ENCODE peak calls at places on chromosome 1, in seven cellular contexts. One of them, this sample, is unnamed.

GRCh38 chr1:24586970-24587820 is 31.3 kb downstream of the NCMAP start:
- DNase-seq in Calu3: peak
- DNase-seq in fibroblast of mammary gland: peak
- DNase-seq in heart left ventricle: no peak
- DNase-seq in activated CD8-positive, alpha-beta T cell treated with anti-CD3 and anti-CD28 coated beads for 36 hours: peak
- DNase-seq in MCF 10A: peak
- DNase-seq in tibial nerve: no peak
- DNase-seq in this sample: peak

GRCh38 chr1:3209201-3209600 is 140.2 kb downstream of the PRDM16 start:
- DNase-seq in Calu3: no peak
- DNase-seq in activated CD8-positive, alpha-beta T cell treated with anti-CD3 and anti-CD28 coated beads for 36 hours: no peak
- DNase-seq in fibroblast of mammary gland: no peak
- DNase-seq in heart left ventricle: no peak
- DNase-seq in tibial nerve: no peak
- DNase-seq in MCF 10A: no peak
- DNase-seq in this sample: no peak

GRCh38 chr1:42178249-42178648 is 13.7 kb upstream of the GUCA2A start:
- DNase-seq in fibroblast of mammary gland: no peak
- DNase-seq in tibial nerve: no peak
- DNase-seq in MCF 10A: no peak
- DNase-seq in Calu3: no peak
- DNase-seq in heart left ventricle: no peak
- DNase-seq in activated CD8-positive, alpha-beta T cell treated with anti-CD3 and anti-CD28 coated beads for 36 hours: no peak
- DNase-seq in this sample: no peak

GRCh38 chr1:218383051-218383450 is 37.9 kb downstream of the TGFB2 start:
- DNase-seq in Calu3: no peak
- DNase-seq in MCF 10A: peak
- DNase-seq in activated CD8-positive, alpha-beta T cell treated with anti-CD3 and anti-CD28 coated beads for 36 hours: no peak
- DNase-seq in heart left ventricle: no peak
- DNase-seq in fibroblast of mammary gland: no peak
- DNase-seq in tibial nerve: no peak
- DNase-seq in this sample: no peak

GRCh38 chr1:231776006-231776707 is 149.6 kb downstream of the DISC1 start:
- DNase-seq in Calu3: no peak
- DNase-seq in MCF 10A: no peak
- DNase-seq in heart left ventricle: no peak
- DNase-seq in activated CD8-positive, alpha-beta T cell treated with anti-CD3 and anti-CD28 coated beads for 36 hours: no peak
- DNase-seq in tibial nerve: no peak
- DNase-seq in fibroblast of mammary gland: peak
- DNase-seq in this sample: peak

GRCh38 chr1:72915581-72915980 is 633.2 kb upstream of the NEGR1 start:
- DNase-seq in MCF 10A: no peak
- DNase-seq in activated CD8-positive, alpha-beta T cell treated with anti-CD3 and anti-CD28 coated beads for 36 hours: no peak
- DNase-seq in tibial nerve: no peak
- DNase-seq in heart left ventricle: no peak
- DNase-seq in Calu3: no peak
- DNase-seq in fibroblast of mammary gland: no peak
- DNase-seq in this sample: no peak

GRCh38 chr1:65141394-65141793 is 6.6 kb upstream of the AK4 start:
- DNase-seq in Calu3: peak
- DNase-seq in fibroblast of mammary gland: peak
- DNase-seq in heart left ventricle: no peak
- DNase-seq in MCF 10A: peak
- DNase-seq in activated CD8-positive, alpha-beta T cell treated with anti-CD3 and anti-CD28 coated beads for 36 hours: no peak
- DNase-seq in tibial nerve: no peak
- DNase-seq in this sample: no peak

GRCh38 chr1:189787201-189787600 is 690.5 kb downstream of the BRINP3 start:
- DNase-seq in Calu3: no peak
- DNase-seq in fibroblast of mammary gland: no peak
- DNase-seq in activated CD8-positive, alpha-beta T cell treated with anti-CD3 and anti-CD28 coated beads for 36 hours: no peak
- DNase-seq in tibial nerve: no peak
- DNase-seq in heart left ventricle: no peak
- DNase-seq in MCF 10A: no peak
- DNase-seq in this sample: no peak

GRCh38 chr1:94048413-94049164 is 72.4 kb downstream of the ABCA4 start:
- DNase-seq in activated CD8-positive, alpha-beta T cell treated with anti-CD3 and anti-CD28 coated beads for 36 hours: no peak
- DNase-seq in fibroblast of mammary gland: no peak
- DNase-seq in tibial nerve: no peak
- DNase-seq in heart left ventricle: peak
- DNase-seq in Calu3: no peak
- DNase-seq in MCF 10A: no peak
- DNase-seq in this sample: peak

GRCh38 chr1:31661856-31662255 is 17.2 kb upstream of the PEF1 start:
- DNase-seq in fibroblast of mammary gland: no peak
- DNase-seq in Calu3: no peak
- DNase-seq in tibial nerve: no peak
- DNase-seq in activated CD8-positive, alpha-beta T cell treated with anti-CD3 and anti-CD28 coated beads for 36 hours: no peak
- DNase-seq in heart left ventricle: no peak
- DNase-seq in MCF 10A: no peak
- DNase-seq in this sample: no peak

GRCh38 chr1:217136895-217137205 is 413.6 kb upstream of the ESRRG start:
- DNase-seq in Calu3: no peak
- DNase-seq in MCF 10A: no peak
- DNase-seq in tibial nerve: no peak
- DNase-seq in heart left ventricle: no peak
- DNase-seq in activated CD8-positive, alpha-beta T cell treated with anti-CD3 and anti-CD28 coated beads for 36 hours: no peak
- DNase-seq in fibroblast of mammary gland: no peak
- DNase-seq in this sample: no peak

GRCh38 chr1:150012611-150013010 is 2.1 kb upstream of the OTUD7B start:
- DNase-seq in activated CD8-positive, alpha-beta T cell treated with anti-CD3 and anti-CD28 coated beads for 36 hours: no peak
- DNase-seq in MCF 10A: no peak
- DNase-seq in fibroblast of mammary gland: peak
- DNase-seq in Calu3: no peak
- DNase-seq in tibial nerve: peak
- DNase-seq in heart left ventricle: no peak
- DNase-seq in this sample: no peak

GRCh38 chr1:92544756-92545165 is 58.0 kb upstream of the GFI1 start:
- DNase-seq in Calu3: no peak
- DNase-seq in tibial nerve: no peak
- DNase-seq in activated CD8-positive, alpha-beta T cell treated with anti-CD3 and anti-CD28 coated beads for 36 hours: no peak
- DNase-seq in MCF 10A: no peak
- DNase-seq in heart left ventricle: no peak
- DNase-seq in fibroblast of mammary gland: no peak
- DNase-seq in this sample: no peak

GRCh38 chr1:61452354-61452990 is 272.5 kb downstream of the TM2D1 start:
- DNase-seq in activated CD8-positive, alpha-beta T cell treated with anti-CD3 and anti-CD28 coated beads for 36 hours: no peak
- DNase-seq in tibial nerve: no peak
- DNase-seq in Calu3: no peak
- DNase-seq in heart left ventricle: no peak
- DNase-seq in fibroblast of mammary gland: no peak
- DNase-seq in MCF 10A: no peak
- DNase-seq in this sample: no peak

GRCh38 chr1:102758418-102758817 is 349.9 kb downstream of the COL11A1 start:
- DNase-seq in Calu3: no peak
- DNase-seq in tibial nerve: no peak
- DNase-seq in fibroblast of mammary gland: no peak
- DNase-seq in activated CD8-positive, alpha-beta T cell treated with anti-CD3 and anti-CD28 coated beads for 36 hours: no peak
- DNase-seq in heart left ventricle: no peak
- DNase-seq in MCF 10A: no peak
- DNase-seq in this sample: no peak

GRCh38 chr1:22780696-22781095 is 70.1 kb downstream of the EPHB2 start:
- DNase-seq in fibroblast of mammary gland: peak
- DNase-seq in tibial nerve: no peak
- DNase-seq in activated CD8-positive, alpha-beta T cell treated with anti-CD3 and anti-CD28 coated beads for 36 hours: no peak
- DNase-seq in MCF 10A: peak
- DNase-seq in Calu3: peak
- DNase-seq in heart left ventricle: no peak
- DNase-seq in this sample: no peak

GRCh38 chr1:181126871-181127587 is 38.5 kb downstream of the IER5 start:
- DNase-seq in tibial nerve: no peak
- DNase-seq in activated CD8-positive, alpha-beta T cell treated with anti-CD3 and anti-CD28 coated beads for 36 hours: no peak
- DNase-seq in MCF 10A: peak
- DNase-seq in heart left ventricle: no peak
- DNase-seq in fibroblast of mammary gland: peak
- DNase-seq in Calu3: peak
- DNase-seq in this sample: no peak

GRCh38 chr1:174998569-174999215 is 1.1 kb upstream of the CACYBP start:
- DNase-seq in MCF 10A: peak
- DNase-seq in heart left ventricle: peak
- DNase-seq in Calu3: peak
- DNase-seq in fibroblast of mammary gland: peak
- DNase-seq in tibial nerve: no peak
- DNase-seq in activated CD8-positive, alpha-beta T cell treated with anti-CD3 and anti-CD28 coated beads for 36 hours: peak
- DNase-seq in this sample: no peak

GRCh38 chr1:172383541-172383940 is 36.9 kb upstream of the C1orf105 start:
- DNase-seq in heart left ventricle: no peak
- DNase-seq in MCF 10A: no peak
- DNase-seq in Calu3: no peak
- DNase-seq in fibroblast of mammary gland: peak
- DNase-seq in tibial nerve: no peak
- DNase-seq in activated CD8-positive, alpha-beta T cell treated with anti-CD3 and anti-CD28 coated beads for 36 hours: no peak
- DNase-seq in this sample: no peak

GRCh38 chr1:207405814-207406213 is 48.3 kb upstream of the CR2 start:
- DNase-seq in heart left ventricle: no peak
- DNase-seq in Calu3: no peak
- DNase-seq in MCF 10A: no peak
- DNase-seq in activated CD8-positive, alpha-beta T cell treated with anti-CD3 and anti-CD28 coated beads for 36 hours: no peak
- DNase-seq in tibial nerve: no peak
- DNase-seq in fibroblast of mammary gland: no peak
- DNase-seq in this sample: no peak

GRCh38 chr1:202292773-202293172 is 49.0 kb downstream of the UBE2T start:
- DNase-seq in fibroblast of mammary gland: no peak
- DNase-seq in MCF 10A: no peak
- DNase-seq in Calu3: no peak
- DNase-seq in heart left ventricle: no peak
- DNase-seq in tibial nerve: no peak
- DNase-seq in activated CD8-positive, alpha-beta T cell treated with anti-CD3 and anti-CD28 coated beads for 36 hours: no peak
- DNase-seq in this sample: no peak

GRCh38 chr1:117127840-117128239 is 6.3 kb upstream of the TRIM45 start:
- DNase-seq in fibroblast of mammary gland: no peak
- DNase-seq in heart left ventricle: no peak
- DNase-seq in Calu3: no peak
- DNase-seq in activated CD8-positive, alpha-beta T cell treated with anti-CD3 and anti-CD28 coated beads for 36 hours: no peak
- DNase-seq in tibial nerve: no peak
- DNase-seq in MCF 10A: no peak
- DNase-seq in this sample: no peak

GRCh38 chr1:145926706-145927072 is 595 bp downstream of the RBM8A start:
- DNase-seq in heart left ventricle: no peak
- DNase-seq in tibial nerve: no peak
- DNase-seq in MCF 10A: no peak
- DNase-seq in Calu3: no peak
- DNase-seq in activated CD8-positive, alpha-beta T cell treated with anti-CD3 and anti-CD28 coated beads for 36 hours: peak
- DNase-seq in fibroblast of mammary gland: no peak
- DNase-seq in this sample: no peak

DNA sequence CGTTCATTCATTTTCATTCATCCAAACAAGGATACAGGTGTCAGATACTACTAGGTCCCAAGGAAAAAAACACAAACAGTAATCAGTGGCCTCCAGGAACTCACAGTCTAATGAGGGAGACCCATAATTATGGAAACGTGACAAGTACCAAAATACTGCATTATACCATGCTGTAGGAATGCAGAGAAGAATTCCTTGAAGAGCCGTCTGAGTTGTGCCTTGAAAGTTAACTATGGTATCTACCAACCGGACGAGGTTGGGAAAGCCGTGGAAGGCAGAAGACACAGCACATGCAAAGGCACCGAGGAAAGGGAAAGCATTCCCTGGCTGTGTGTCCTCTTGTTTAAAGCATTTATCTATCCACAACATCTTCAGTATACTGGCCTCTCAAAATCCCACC is 206.0 kb downstream of the DAB1 start:
- DNase-seq in MCF 10A: no peak
- DNase-seq in activated CD8-positive, alpha-beta T cell treated with anti-CD3 and anti-CD28 coated beads for 36 hours: no peak
- DNase-seq in heart left ventricle: no peak
- DNase-seq in Calu3: no peak
- DNase-seq in tibial nerve: no peak
- DNase-seq in fibroblast of mammary gland: no peak
- DNase-seq in this sample: no peak
- TF ChIP-seq CTCF in MCF 10A: no peak
- TF ChIP-seq CTCF in activated CD8-positive, alpha-beta T cell treated with anti-CD3 and anti-CD28 coated beads for 36 hours: no peak
- TF ChIP-seq CTCF in heart left ventricle: no peak
- TF ChIP-seq CTCF in Calu3: no peak
- TF ChIP-seq CTCF in tibial nerve: no peak
- TF ChIP-seq CTCF in fibroblast of mammary gland: no peak
- TF ChIP-seq CTCF in this sample: no peak

DNA sequence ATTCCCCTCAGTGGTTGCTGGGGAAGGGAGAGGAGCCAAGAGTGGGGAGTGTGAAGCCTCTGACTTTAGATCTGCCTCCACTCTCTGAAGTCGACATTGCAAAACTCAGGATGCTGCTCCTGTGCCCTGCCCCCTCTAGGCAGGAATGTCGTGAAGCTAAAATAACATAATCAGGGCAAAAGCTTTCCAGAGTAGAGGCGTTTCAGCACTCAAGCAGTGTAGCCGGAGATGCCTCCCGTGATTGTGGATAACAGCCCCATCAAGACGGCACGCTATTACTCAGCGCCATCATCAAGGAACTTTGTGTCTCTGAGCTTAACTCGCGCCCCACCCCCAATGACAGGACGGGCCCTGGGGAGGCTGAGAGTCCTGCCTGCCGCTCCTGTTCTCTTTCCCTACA is 60.0 kb downstream of the FBXO2 start:
- DNase-seq in heart left ventricle: no peak
- DNase-seq in tibial nerve: no peak
- DNase-seq in activated CD8-positive, alpha-beta T cell treated with anti-CD3 and anti-CD28 coated beads for 36 hours: no peak
- DNase-seq in fibroblast of mammary gland: peak
- DNase-seq in MCF 10A: no peak
- DNase-seq in Calu3: no peak
- DNase-seq in this sample: peak
- TF ChIP-seq CTCF in heart left ventricle: peak
- TF ChIP-seq CTCF in tibial nerve: no peak
- TF ChIP-seq CTCF in activated CD8-positive, alpha-beta T cell treated with anti-CD3 and anti-CD28 coated beads for 36 hours: no peak
- TF ChIP-seq CTCF in fibroblast of mammary gland: no peak
- TF ChIP-seq CTCF in MCF 10A: no peak
- TF ChIP-seq CTCF in Calu3: no peak
- TF ChIP-seq CTCF in this sample: peak

DNA sequence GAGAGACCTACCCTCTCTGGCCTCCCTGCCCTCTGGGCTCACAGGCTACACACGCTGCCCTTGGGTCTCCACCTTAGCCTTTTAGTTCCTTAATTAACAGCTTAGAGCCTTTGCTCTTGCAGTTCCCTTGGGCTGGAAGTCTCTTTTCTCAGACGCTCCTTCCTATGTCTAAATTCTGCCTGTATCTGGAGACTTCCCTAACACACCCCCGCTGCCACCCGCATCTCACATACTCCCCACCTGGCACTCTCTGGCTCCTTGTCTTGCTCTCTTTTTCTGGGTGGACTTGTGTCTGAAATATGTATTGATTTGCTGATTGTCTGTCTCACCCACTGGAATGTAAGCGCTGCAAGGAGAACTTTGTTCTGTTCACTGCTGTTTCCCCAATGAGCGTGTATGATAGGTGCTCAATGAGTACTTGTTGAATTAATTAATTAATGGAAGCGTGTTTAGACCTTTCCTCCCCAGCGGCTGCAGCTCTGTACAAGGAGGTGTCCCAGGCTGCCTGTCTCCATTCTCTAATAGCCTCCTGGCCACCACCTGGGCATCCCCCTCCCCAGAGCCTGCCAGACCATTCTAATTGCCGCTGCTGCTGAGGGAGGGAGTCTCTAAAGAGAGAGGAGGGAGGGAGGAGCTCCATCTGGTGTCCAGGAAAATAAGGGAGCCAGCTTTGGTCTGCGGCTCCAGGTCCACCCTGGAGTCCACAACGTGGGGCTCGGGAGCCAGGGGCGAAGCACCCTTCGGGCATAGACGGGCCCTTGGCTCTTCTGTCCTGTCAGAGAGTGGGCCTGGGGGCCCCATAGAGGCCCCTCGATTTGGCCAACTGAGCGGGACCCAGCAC is 95.3 kb downstream of the RNF220 start:
- DNase-seq in MCF 10A: peak
- DNase-seq in activated CD8-positive, alpha-beta T cell treated with anti-CD3 and anti-CD28 coated beads for 36 hours: no peak
- DNase-seq in tibial nerve: no peak
- DNase-seq in fibroblast of mammary gland: peak
- DNase-seq in heart left ventricle: peak
- DNase-seq in Calu3: peak
- DNase-seq in this sample: no peak
- TF ChIP-seq CTCF in MCF 10A: peak
- TF ChIP-seq CTCF in activated CD8-positive, alpha-beta T cell treated with anti-CD3 and anti-CD28 coated beads for 36 hours: no peak
- TF ChIP-seq CTCF in tibial nerve: peak
- TF ChIP-seq CTCF in fibroblast of mammary gland: peak
- TF ChIP-seq CTCF in heart left ventricle: peak
- TF ChIP-seq CTCF in Calu3: no peak
- TF ChIP-seq CTCF in this sample: peak

GRCh38 chr1:47655521-47656300 is 217.9 kb downstream of the FOXD2 start:
- DNase-seq in heart left ventricle: peak
- DNase-seq in activated CD8-positive, alpha-beta T cell treated with anti-CD3 and anti-CD28 coated beads for 36 hours: no peak
- DNase-seq in MCF 10A: no peak
- DNase-seq in tibial nerve: no peak
- DNase-seq in fibroblast of mammary gland: no peak
- DNase-seq in Calu3: no peak
- DNase-seq in this sample: no peak
- TF ChIP-seq CTCF in heart left ventricle: no peak
- TF ChIP-seq CTCF in activated CD8-positive, alpha-beta T cell treated with anti-CD3 and anti-CD28 coated beads for 36 hours: no peak
- TF ChIP-seq CTCF in MCF 10A: no peak
- TF ChIP-seq CTCF in tibial nerve: no peak
- TF ChIP-seq CTCF in fibroblast of mammary gland: no peak
- TF ChIP-seq CTCF in Calu3: no peak
- TF ChIP-seq CTCF in this sample: no peak